ENCODE peak calls at places on chromosomes 13 and 19, in ten cellular contexts. L, R, K, Z, D, E, Q, V, A and F are unnamed samples.

GRCh38 chr13:100388923-100389322 is 199.7 kb downstream of the GGACT start:
- DNase-seq in A (no peak), D (no peak), K (no peak), L (no peak), V (no peak), Q (no peak), R (no peak), E (no peak), Z (no peak), F (no peak)

GRCh38 chr19:15263361-15263985 is 31.2 kb upstream of the EPHX3 start:
- DNase-seq in Z (no peak), R (no peak), K (no peak), D (no peak), L (no peak), V (no peak), A (no peak), E (no peak), Q (no peak), F (no peak)

GRCh38 chr19:50485284-50485955 is 8.8 kb upstream of the GARIN5A start:
- DNase-seq in R (no peak), Z (no peak), V (no peak), K (no peak), Q (no peak), D (no peak), A (no peak), L (peak; percentile 32), E (no peak), F (no peak)

GRCh38 chr13:113964251-113964995 is 9.5 kb downstream of the C13orf46 start:
- DNase-seq in A (no peak), Q (no peak), V (no peak), Z (no peak), K (peak; percentile 16), L (peak; percentile 30), E (no peak), R (no peak), D (no peak), F (no peak)

GRCh38 chr13:36549771-36550170 is 117.5 kb downstream of the CCNA1 start:
- DNase-seq in A (no peak), Z (no peak), Q (no peak), D (no peak), E (no peak), R (no peak), V (no peak), K (no peak), L (no peak), F (no peak)

GRCh38 chr13:59261928-59262488 is 901.7 kb downstream of the DIAPH3 start:
- DNase-seq in A (no peak), K (no peak), D (no peak), E (no peak), R (no peak), Z (no peak), L (no peak), V (no peak), Q (peak; percentile 50), F (no peak)

GRCh38 chr13:45055902-45056648 is 64.2 kb upstream of the GTF2F2 start:
- DNase-seq in E (no peak), K (no peak), Q (peak; percentile 72), Z (peak; percentile 82), R (no peak), V (no peak), D (no peak), L (no peak), A (no peak), F (no peak)

GRCh38 chr19:13996928-13997636 is 9.0 kb downstream of the RFX1 start:
- DNase-seq in L (no peak), A (no peak), E (no peak), Z (no peak), K (no peak), Q (no peak), D (no peak), V (no peak), R (no peak), F (no peak)

GRCh38 chr19:4803736-4804695 is 12.5 kb downstream of the FEM1A start:
- DNase-seq in R (peak; percentile 79), A (peak; percentile 65), K (peak; percentile 59), Z (peak; percentile 80), Q (peak; percentile 40), D (no peak), L (peak; percentile 84), V (peak; percentile 52), E (no peak), F (peak; percentile 67)

GRCh38 chr19:30482956-30483355 is 110.8 kb downstream of the ZNF536 start:
- DNase-seq in D (no peak), V (no peak), Z (no peak), Q (no peak), K (no peak), A (no peak), L (no peak), R (no peak), E (no peak), F (no peak)

GRCh38 chr13:30148171-30148754 is 159.1 kb downstream of the KATNAL1 start:
- DNase-seq in D (no peak), K (no peak), R (peak; percentile 68), A (no peak), Z (no peak), Q (no peak), V (no peak), L (no peak), E (no peak), F (peak; percentile 38)

GRCh38 chr19:2051771-2052704 is 994 bp upstream of the MKNK2 start:
- DNase-seq in R (peak; percentile 76), D (no peak), L (peak; percentile 75), Z (no peak), K (peak; percentile 73), Q (peak; percentile 67), E (no peak), V (no peak), A (peak; percentile 77), F (no peak)

GRCh38 chr13:44899967-44900366 is 89.3 kb downstream of the NUFIP1 start:
- DNase-seq in L (no peak), V (no peak), Z (peak; percentile 52), D (no peak), K (no peak), R (no peak), A (no peak), Q (no peak), E (no peak), F (no peak)

GRCh38 chr19:35328851-35329285 is at the start of gene CD22:
- DNase-seq in K (no peak), V (no peak), R (peak; percentile 77), A (no peak), Z (no peak), L (no peak), E (no peak), Q (no peak), D (no peak), F (no peak)

DNA sequence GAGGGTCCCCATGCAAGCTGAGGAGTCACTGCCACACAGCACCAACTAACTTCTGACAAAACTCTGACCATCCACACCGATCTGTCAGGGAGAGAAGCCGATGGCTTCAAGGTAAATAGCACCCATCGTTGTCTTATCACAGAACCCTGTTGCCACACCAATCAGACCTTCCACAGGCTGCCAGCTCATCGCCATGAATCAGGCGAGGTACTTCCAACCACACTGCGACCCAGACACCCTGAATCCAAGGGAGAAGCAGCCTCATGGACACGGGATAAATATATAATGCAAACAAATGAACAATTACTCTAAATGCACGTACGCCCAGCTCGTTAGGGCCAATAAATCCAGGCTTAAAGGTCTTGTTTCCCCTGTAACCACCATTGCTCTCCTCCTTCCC is 20.8 kb downstream of the RANBP3 start:
- DNase-seq in A (no peak), E (no peak), R (peak; percentile 72), V (no peak), D (no peak), K (no peak), Q (no peak), L (no peak), Z (no peak), F (no peak)
- H3K4me1 ChIP-seq in A (peaks cover 100% of the 10 kb centered on the region), E (peaks cover 45% of the 10 kb centered on the region), R (peaks cover 98% of the 10 kb centered on the region), V (no peaks in the 10 kb centered on the region), D (peaks cover 71% of the 10 kb centered on the region), K (peaks cover 65% of the 10 kb centered on the region), Q (peaks cover 44% of the 10 kb centered on the region), L (peaks cover 60% of the 10 kb centered on the region), Z (peaks cover 6% of the 10 kb centered on the region), F (peaks cover 19% of the 10 kb centered on the region)

DNA sequence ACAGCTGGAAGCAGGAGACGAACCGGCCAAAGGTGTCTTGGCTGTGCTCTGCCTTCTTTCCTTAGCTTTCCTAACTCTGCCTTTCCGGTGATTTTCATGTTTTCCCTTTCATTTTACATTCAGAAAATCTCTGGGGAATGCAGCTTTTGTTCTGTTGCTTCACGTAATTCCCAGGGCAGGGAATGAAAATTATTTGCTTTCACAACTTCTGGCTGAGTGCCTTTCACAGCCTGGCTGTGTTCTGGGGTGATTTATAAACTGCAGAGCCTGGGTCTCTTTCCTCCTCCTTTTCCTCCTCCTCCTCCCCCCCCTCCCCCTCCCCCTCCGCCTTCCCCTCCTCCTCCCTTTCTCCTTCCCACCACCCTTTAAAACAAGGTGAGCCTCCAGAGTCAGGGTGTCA is 84.3 kb downstream of the RNASEH2B start:
- DNase-seq in Z (no peak), R (no peak), K (no peak), L (peak; percentile 58), E (no peak), Q (peak; percentile 67), A (no peak), D (no peak), V (no peak), F (no peak)
- TF ChIP-seq CTCF in Z (no peak), R (no peak), K (no peak), L (no peak), E (no peak), Q (no peak), A (no peak), D (no peak), V (no peak), F (no peak)

GRCh38 chr19:19387108-19387507 is 18.4 kb upstream of the GATAD2A start:
- DNase-seq in E (no peak), R (no peak), K (no peak), D (no peak), L (no peak), Q (no peak), V (no peak), A (no peak), Z (no peak), F (no peak)
- H3K4me1 ChIP-seq in E (peaks cover 24% of the 10 kb centered on the region), R (peaks cover 44% of the 10 kb centered on the region), K (peaks cover 48% of the 10 kb centered on the region), D (peaks cover 66% of the 10 kb centered on the region), L (peaks cover 43% of the 10 kb centered on the region), Q (peaks cover 6% of the 10 kb centered on the region), V (peaks cover 23% of the 10 kb centered on the region), A (peaks cover 89% of the 10 kb centered on the region), Z (peaks cover 29% of the 10 kb centered on the region), F (peaks cover 6% of the 10 kb centered on the region)

GRCh38 chr13:110683203-110683883 is 22.6 kb downstream of the CARS2 start:
- DNase-seq in A (no peak), Z (peak; percentile 19), L (no peak), E (no peak), V (no peak), Q (peak; percentile 19), D (no peak), K (no peak), R (peak; percentile 60), F (no peak)

GRCh38 chr13:110681868-110682550 is 23.9 kb downstream of the CARS2 start:
- DNase-seq in R (no peak), V (no peak), E (no peak), A (no peak), Z (no peak), Q (no peak), D (no peak), L (no peak), K (no peak), F (no peak)

GRCh38 chr13:110677731-110678545 is 28.0 kb downstream of the CARS2 start:
- DNase-seq in V (no peak), L (no peak), A (no peak), Q (no peak), D (no peak), E (no peak), Z (no peak), K (no peak), R (no peak), F (no peak)

GRCh38 chr13:110682746-110683145 is 23.2 kb downstream of the CARS2 start:
- DNase-seq in A (no peak), R (peak; percentile 44), D (no peak), E (no peak), Q (no peak), K (no peak), Z (no peak), L (no peak), V (no peak), F (no peak)

GRCh38 chr13:110680852-110681251 is 25.1 kb downstream of the CARS2 start:
- DNase-seq in K (no peak), Q (peak; percentile 16), A (no peak), V (peak; percentile 13), R (no peak), Z (peak; percentile 26), L (no peak), D (no peak), E (no peak), F (peak; percentile 41)
- TF ChIP-seq CTCF in K (no peak), Q (peak; percentile 34), A (peak; percentile 6), V (peak; percentile 60), R (peak; percentile 27), Z (peak; percentile 50), L (peak; percentile 45), D (no peak), E (peak; percentile 30), F (peak; percentile 30)